ENCODE peak calls at places on chromosomes 4 and X, in seven cellular contexts. One of them, this sample, is unnamed.

GRCh38 chr4:6641164-6641970 is 882 bp downstream of the MRFAP1 start:
- DNase-seq in ovary: peak
- DNase-seq in upper lobe of left lung: peak
- DNase-seq in sigmoid colon: no peak
- DNase-seq in tibial nerve: peak
- DNase-seq in A549: no peak
- DNase-seq in stomach: peak
- DNase-seq in this sample: peak

GRCh38 chr4:120202222-120202621 is 135.6 kb upstream of the MAD2L1 start:
- DNase-seq in A549: no peak
- DNase-seq in ovary: no peak
- DNase-seq in sigmoid colon: no peak
- DNase-seq in upper lobe of left lung: no peak
- DNase-seq in tibial nerve: no peak
- DNase-seq in stomach: no peak
- DNase-seq in this sample: no peak

GRCh38 chr4:3756343-3757059 is 9.7 kb upstream of the ADRA2C start:
- DNase-seq in sigmoid colon: no peak
- DNase-seq in upper lobe of left lung: no peak
- DNase-seq in A549: no peak
- DNase-seq in ovary: no peak
- DNase-seq in tibial nerve: no peak
- DNase-seq in stomach: no peak
- DNase-seq in this sample: no peak

GRCh38 chr4:184114431-184114830 is 103.2 kb downstream of the ENPP6 start:
- DNase-seq in A549: peak
- DNase-seq in ovary: no peak
- DNase-seq in tibial nerve: no peak
- DNase-seq in stomach: no peak
- DNase-seq in upper lobe of left lung: no peak
- DNase-seq in sigmoid colon: no peak
- DNase-seq in this sample: no peak

GRCh38 chr4:7679431-7679830 is 244.7 kb upstream of the PSAPL1 start:
- DNase-seq in upper lobe of left lung: no peak
- DNase-seq in A549: no peak
- DNase-seq in stomach: no peak
- DNase-seq in ovary: no peak
- DNase-seq in sigmoid colon: no peak
- DNase-seq in tibial nerve: no peak
- DNase-seq in this sample: no peak

GRCh38 chrX:15245896-15246295 is 24.0 kb downstream of the ASB9 start:
- DNase-seq in ovary: no peak
- DNase-seq in A549: no peak
- DNase-seq in stomach: no peak
- DNase-seq in sigmoid colon: no peak
- DNase-seq in upper lobe of left lung: no peak
- DNase-seq in tibial nerve: no peak
- DNase-seq in this sample: no peak

GRCh38 chr4:81058621-81059020 is 28.1 kb downstream of the BMP3 start:
- DNase-seq in tibial nerve: no peak
- DNase-seq in ovary: no peak
- DNase-seq in A549: no peak
- DNase-seq in sigmoid colon: no peak
- DNase-seq in upper lobe of left lung: no peak
- DNase-seq in stomach: no peak
- DNase-seq in this sample: no peak

GRCh38 chr4:83535945-83536648 is at the start of gene GPAT3:
- DNase-seq in stomach: peak
- DNase-seq in tibial nerve: peak
- DNase-seq in ovary: peak
- DNase-seq in A549: peak
- DNase-seq in sigmoid colon: peak
- DNase-seq in upper lobe of left lung: peak
- DNase-seq in this sample: peak

GRCh38 chr4:25424539-25425228 is 47.6 kb downstream of the ANAPC4 start:
- DNase-seq in upper lobe of left lung: no peak
- DNase-seq in stomach: no peak
- DNase-seq in A549: no peak
- DNase-seq in tibial nerve: no peak
- DNase-seq in ovary: no peak
- DNase-seq in sigmoid colon: no peak
- DNase-seq in this sample: no peak

GRCh38 chr4:139735381-139736256 is 70.0 kb downstream of the MGST2 start:
- DNase-seq in stomach: no peak
- DNase-seq in tibial nerve: no peak
- DNase-seq in A549: no peak
- DNase-seq in ovary: peak
- DNase-seq in upper lobe of left lung: peak
- DNase-seq in sigmoid colon: peak
- DNase-seq in this sample: no peak

GRCh38 chr4:2436301-2436700 is 17.5 kb downstream of the CFAP99 start:
- DNase-seq in upper lobe of left lung: no peak
- DNase-seq in stomach: no peak
- DNase-seq in sigmoid colon: no peak
- DNase-seq in tibial nerve: no peak
- DNase-seq in A549: peak
- DNase-seq in ovary: no peak
- DNase-seq in this sample: no peak

DNA sequence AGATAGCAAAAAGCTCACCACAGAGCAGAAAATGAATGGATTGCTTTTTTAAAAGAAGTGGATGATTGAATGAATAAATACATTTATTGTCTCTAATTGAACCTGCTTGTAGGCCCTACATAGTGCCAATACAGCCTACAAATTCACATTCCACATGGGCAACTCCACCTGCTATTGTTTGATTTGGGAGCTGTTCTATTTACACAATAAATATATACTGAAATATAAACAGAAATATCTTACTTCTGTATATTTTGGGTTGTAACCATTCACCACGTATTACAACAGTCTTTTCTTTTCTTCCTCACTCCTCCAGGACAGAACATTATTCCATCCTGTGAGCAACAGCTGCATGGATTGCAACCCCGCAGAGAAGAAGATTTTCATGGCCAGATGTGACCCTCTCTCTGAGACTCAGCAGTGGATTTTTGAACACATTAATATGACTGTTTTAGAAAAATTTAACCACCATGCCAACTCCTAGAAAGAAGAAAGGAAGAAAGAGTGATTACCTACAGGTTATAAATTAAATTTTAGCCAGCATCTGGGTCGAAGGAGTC is 128.9 kb upstream of the GALNT7 start:
- DNase-seq in A549: no peak
- DNase-seq in stomach: no peak
- DNase-seq in sigmoid colon: no peak
- DNase-seq in upper lobe of left lung: no peak
- DNase-seq in tibial nerve: no peak
- DNase-seq in ovary: no peak
- DNase-seq in this sample: no peak
- H3K27ac ChIP-seq in A549: no peak
- H3K27ac ChIP-seq in stomach: peak
- H3K27ac ChIP-seq in sigmoid colon: no peak
- H3K27ac ChIP-seq in upper lobe of left lung: no peak
- H3K27ac ChIP-seq in tibial nerve: no peak
- H3K27ac ChIP-seq in ovary: no peak
- H3K27ac ChIP-seq in this sample: peak

GRCh38 chrX:10755477-10756334 is 135.3 kb upstream of the MID1 start:
- DNase-seq in stomach: no peak
- DNase-seq in upper lobe of left lung: no peak
- DNase-seq in sigmoid colon: no peak
- DNase-seq in ovary: no peak
- DNase-seq in tibial nerve: peak
- DNase-seq in A549: peak
- DNase-seq in this sample: no peak
- TF ChIP-seq EP300 in stomach: no peak
- TF ChIP-seq EP300 in upper lobe of left lung: no peak
- TF ChIP-seq EP300 in sigmoid colon: no peak
- TF ChIP-seq EP300 in ovary: no peak
- TF ChIP-seq EP300 in tibial nerve: no peak
- TF ChIP-seq EP300 in A549: no peak
- TF ChIP-seq EP300 in this sample: no peak

GRCh38 chr4:137082051-137082450 is 450.2 kb downstream of the PCDH18 start:
- DNase-seq in A549: no peak
- DNase-seq in tibial nerve: no peak
- DNase-seq in sigmoid colon: no peak
- DNase-seq in stomach: no peak
- DNase-seq in upper lobe of left lung: no peak
- DNase-seq in ovary: no peak
- DNase-seq in this sample: no peak
- H3K4me3 ChIP-seq in A549: no peak
- H3K4me3 ChIP-seq in tibial nerve: no peak
- H3K4me3 ChIP-seq in sigmoid colon: no peak
- H3K4me3 ChIP-seq in stomach: no peak
- H3K4me3 ChIP-seq in upper lobe of left lung: no peak
- H3K4me3 ChIP-seq in ovary: no peak
- H3K4me3 ChIP-seq in this sample: no peak

DNA sequence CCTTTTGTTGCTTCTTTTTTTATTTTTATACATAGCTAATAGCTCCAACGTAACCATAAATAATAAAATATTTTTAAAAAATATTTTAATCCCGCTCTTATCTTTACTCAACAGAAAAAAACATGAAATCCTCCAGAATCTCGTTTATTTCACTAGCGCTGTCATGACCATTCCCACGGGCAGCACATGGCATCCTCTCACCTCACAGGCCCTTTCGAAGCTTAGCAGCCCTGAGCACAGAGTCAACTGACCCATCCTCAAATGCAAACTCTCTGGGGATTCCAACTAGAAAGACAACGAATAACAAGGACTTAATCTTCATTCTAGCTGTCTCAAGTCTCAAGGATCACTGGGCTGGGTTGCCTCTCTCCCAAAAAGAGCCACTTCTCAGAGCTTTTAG is 285.9 kb upstream of the PPARGC1A start:
- DNase-seq in stomach: no peak
- DNase-seq in tibial nerve: no peak
- DNase-seq in A549: no peak
- DNase-seq in sigmoid colon: no peak
- DNase-seq in upper lobe of left lung: no peak
- DNase-seq in ovary: no peak
- DNase-seq in this sample: no peak
- H3K27ac ChIP-seq in stomach: no peak
- H3K27ac ChIP-seq in tibial nerve: no peak
- H3K27ac ChIP-seq in A549: no peak
- H3K27ac ChIP-seq in sigmoid colon: no peak
- H3K27ac ChIP-seq in upper lobe of left lung: no peak
- H3K27ac ChIP-seq in ovary: no peak
- H3K27ac ChIP-seq in this sample: no peak

GRCh38 chrX:154074199-154074598 is 23.3 kb downstream of the MECP2 start:
- DNase-seq in upper lobe of left lung: no peak
- DNase-seq in ovary: no peak
- DNase-seq in tibial nerve: no peak
- DNase-seq in stomach: no peak
- DNase-seq in A549: peak
- DNase-seq in sigmoid colon: peak
- DNase-seq in this sample: no peak

GRCh38 chrX:154064637-154065435 is 32.7 kb downstream of the MECP2 start:
- DNase-seq in sigmoid colon: peak
- DNase-seq in stomach: no peak
- DNase-seq in A549: no peak
- DNase-seq in ovary: no peak
- DNase-seq in tibial nerve: no peak
- DNase-seq in upper lobe of left lung: no peak
- DNase-seq in this sample: no peak

GRCh38 chrX:154072192-154072591 is 25.3 kb downstream of the MECP2 start:
- DNase-seq in stomach: no peak
- DNase-seq in A549: no peak
- DNase-seq in tibial nerve: no peak
- DNase-seq in upper lobe of left lung: no peak
- DNase-seq in ovary: no peak
- DNase-seq in sigmoid colon: no peak
- DNase-seq in this sample: no peak

GRCh38 chrX:154063234-154063633 is 34.3 kb downstream of the MECP2 start:
- DNase-seq in tibial nerve: no peak
- DNase-seq in stomach: no peak
- DNase-seq in upper lobe of left lung: no peak
- DNase-seq in sigmoid colon: no peak
- DNase-seq in ovary: no peak
- DNase-seq in A549: no peak
- DNase-seq in this sample: no peak

DNA sequence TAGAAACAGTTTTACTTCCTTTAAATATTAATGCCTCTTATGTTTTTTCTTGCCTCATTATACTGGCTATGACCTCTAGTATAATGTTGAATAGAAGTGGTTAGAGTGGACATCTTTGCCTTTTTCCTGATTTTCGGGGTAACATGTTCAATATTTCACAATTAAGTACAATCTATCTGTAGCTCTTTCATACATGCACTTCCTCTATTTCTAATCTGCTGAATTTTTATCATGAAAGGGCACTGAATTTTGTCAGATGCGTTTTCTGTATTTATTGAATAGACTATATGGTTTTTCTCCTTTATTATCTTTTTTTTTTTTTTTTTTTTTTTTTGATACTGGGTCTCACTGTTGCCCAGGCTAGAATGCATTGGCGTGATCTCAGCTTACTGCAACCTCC is 29.0 kb downstream of the MECP2 start:
- DNase-seq in A549: no peak
- DNase-seq in sigmoid colon: no peak
- DNase-seq in stomach: no peak
- DNase-seq in tibial nerve: no peak
- DNase-seq in ovary: no peak
- DNase-seq in upper lobe of left lung: no peak
- DNase-seq in this sample: no peak
- TF ChIP-seq EP300 in A549: no peak
- TF ChIP-seq EP300 in sigmoid colon: no peak
- TF ChIP-seq EP300 in stomach: no peak
- TF ChIP-seq EP300 in tibial nerve: no peak
- TF ChIP-seq EP300 in ovary: no peak
- TF ChIP-seq EP300 in upper lobe of left lung: no peak
- TF ChIP-seq EP300 in this sample: no peak

This sample was measured in suprapubic skin.